ENCODE peak calls at places on chromosomes 16 and 17, in eight cellular contexts. One of them, this sample, is unnamed.

GRCh38 chr17:35749560-35750412 is 3.3 kb downstream of the GAS2L2 start:
- DNase-seq in GM23338: peak
- DNase-seq in neural progenitor cell: peak
- DNase-seq in astrocyte of the spinal cord: no peak
- DNase-seq in AG09319: no peak
- DNase-seq in colonic mucosa: no peak
- DNase-seq in Calu3: no peak
- DNase-seq in chondrocyte: no peak
- DNase-seq in this sample: no peak

GRCh38 chr17:50430731-50431130 is 4.7 kb downstream of the ACSF2 start:
- DNase-seq in GM23338: no peak
- DNase-seq in neural progenitor cell: no peak
- DNase-seq in astrocyte of the spinal cord: no peak
- DNase-seq in AG09319: no peak
- DNase-seq in colonic mucosa: no peak
- DNase-seq in Calu3: no peak
- DNase-seq in chondrocyte: no peak
- DNase-seq in this sample: no peak

GRCh38 chr17:60292697-60293096 is 99.2 kb downstream of the USP32 start:
- DNase-seq in GM23338: no peak
- DNase-seq in neural progenitor cell: no peak
- DNase-seq in astrocyte of the spinal cord: no peak
- DNase-seq in AG09319: no peak
- DNase-seq in colonic mucosa: no peak
- DNase-seq in Calu3: no peak
- DNase-seq in chondrocyte: no peak
- DNase-seq in this sample: no peak

GRCh38 chr16:48432136-48432535 is 46.9 kb upstream of the SIAH1 start:
- DNase-seq in GM23338: peak
- DNase-seq in neural progenitor cell: no peak
- DNase-seq in astrocyte of the spinal cord: no peak
- DNase-seq in AG09319: no peak
- DNase-seq in colonic mucosa: peak
- DNase-seq in Calu3: no peak
- DNase-seq in chondrocyte: no peak
- DNase-seq in this sample: no peak

GRCh38 chr17:32445976-32446375 is 1.7 kb downstream of the PSMD11 start:
- DNase-seq in GM23338: no peak
- DNase-seq in neural progenitor cell: no peak
- DNase-seq in astrocyte of the spinal cord: peak
- DNase-seq in AG09319: no peak
- DNase-seq in colonic mucosa: no peak
- DNase-seq in Calu3: no peak
- DNase-seq in chondrocyte: no peak
- DNase-seq in this sample: no peak

GRCh38 chr16:11583889-11584565 is 2.7 kb downstream of the LITAF start:
- DNase-seq in GM23338: no peak
- DNase-seq in neural progenitor cell: no peak
- DNase-seq in astrocyte of the spinal cord: no peak
- DNase-seq in AG09319: no peak
- DNase-seq in colonic mucosa: peak
- DNase-seq in Calu3: peak
- DNase-seq in chondrocyte: no peak
- DNase-seq in this sample: no peak

GRCh38 chr17:78498848-78499247 is 78.3 kb downstream of the DNAH17 start:
- DNase-seq in GM23338: peak
- DNase-seq in neural progenitor cell: no peak
- DNase-seq in astrocyte of the spinal cord: no peak
- DNase-seq in AG09319: no peak
- DNase-seq in colonic mucosa: no peak
- DNase-seq in Calu3: no peak
- DNase-seq in chondrocyte: no peak
- DNase-seq in this sample: no peak

GRCh38 chr17:39939588-39940419 is 12.3 kb downstream of the LRRC3C start:
- DNase-seq in GM23338: peak
- DNase-seq in neural progenitor cell: peak
- DNase-seq in astrocyte of the spinal cord: peak
- DNase-seq in AG09319: no peak
- DNase-seq in colonic mucosa: no peak
- DNase-seq in Calu3: peak
- DNase-seq in chondrocyte: no peak
- DNase-seq in this sample: no peak

GRCh38 chr16:10556240-10556639 is 24.2 kb downstream of the EMP2 start:
- DNase-seq in GM23338: no peak
- DNase-seq in neural progenitor cell: no peak
- DNase-seq in astrocyte of the spinal cord: no peak
- DNase-seq in AG09319: no peak
- DNase-seq in colonic mucosa: no peak
- DNase-seq in Calu3: no peak
- DNase-seq in chondrocyte: no peak
- DNase-seq in this sample: no peak

GRCh38 chr16:27429981-27430441 is 28.0 kb downstream of the IL21R start:
- DNase-seq in GM23338: no peak
- DNase-seq in neural progenitor cell: no peak
- DNase-seq in astrocyte of the spinal cord: no peak
- DNase-seq in AG09319: no peak
- DNase-seq in colonic mucosa: peak
- DNase-seq in Calu3: no peak
- DNase-seq in chondrocyte: peak
- DNase-seq in this sample: no peak

GRCh38 chr16:27427538-27427937 is 25.6 kb downstream of the IL21R start:
- DNase-seq in GM23338: no peak
- DNase-seq in neural progenitor cell: no peak
- DNase-seq in astrocyte of the spinal cord: no peak
- DNase-seq in AG09319: no peak
- DNase-seq in colonic mucosa: peak
- DNase-seq in Calu3: no peak
- DNase-seq in chondrocyte: peak
- DNase-seq in this sample: no peak

GRCh38 chr16:27429330-27429871 is 27.4 kb downstream of the IL21R start:
- DNase-seq in GM23338: no peak
- DNase-seq in neural progenitor cell: no peak
- DNase-seq in astrocyte of the spinal cord: no peak
- DNase-seq in AG09319: no peak
- DNase-seq in colonic mucosa: peak
- DNase-seq in Calu3: no peak
- DNase-seq in chondrocyte: peak
- DNase-seq in this sample: no peak

GRCh38 chr16:27426423-27427408 is 24.7 kb downstream of the IL21R start:
- DNase-seq in GM23338: peak
- DNase-seq in neural progenitor cell: no peak
- DNase-seq in astrocyte of the spinal cord: peak
- DNase-seq in AG09319: peak
- DNase-seq in colonic mucosa: peak
- DNase-seq in Calu3: peak
- DNase-seq in chondrocyte: peak
- DNase-seq in this sample: peak

DNA sequence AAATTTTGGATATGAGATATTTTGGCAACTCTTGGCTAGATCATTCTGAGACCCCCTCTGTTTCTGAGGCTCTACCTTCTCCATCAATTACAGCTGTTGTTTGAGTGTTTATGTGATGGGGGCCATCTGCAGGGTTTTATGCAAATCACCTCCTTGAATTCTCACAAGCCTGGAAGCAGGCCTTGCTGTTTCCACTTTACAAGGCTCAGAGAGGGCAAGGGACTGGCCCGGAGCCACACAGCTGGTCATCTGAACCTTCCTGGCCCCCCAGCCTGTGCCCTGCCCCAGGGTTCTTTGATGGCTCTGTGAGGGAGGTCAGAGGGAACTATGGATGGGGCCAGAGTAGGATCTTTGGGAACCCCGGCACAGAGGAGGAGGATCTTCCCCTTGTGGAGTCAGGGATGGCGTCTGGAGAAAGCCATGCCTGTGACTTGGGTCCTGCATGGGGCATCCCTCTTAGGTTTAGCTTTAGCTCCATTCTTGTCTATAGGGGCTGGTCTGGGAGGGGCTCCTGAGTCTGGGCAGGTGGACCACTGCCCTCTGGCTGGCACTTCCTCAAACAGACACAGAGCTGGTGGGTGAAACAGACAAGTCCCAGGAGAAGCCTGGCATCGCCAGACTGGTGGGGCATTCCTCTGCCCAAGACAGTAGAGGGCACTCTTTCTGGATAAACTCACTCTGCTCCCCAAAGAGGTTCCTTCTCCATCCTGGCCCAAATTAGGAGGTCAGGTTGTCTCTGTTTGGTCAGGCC is 26.2 kb downstream of the IL21R start:
- DNase-seq in GM23338: no peak
- DNase-seq in neural progenitor cell: no peak
- DNase-seq in astrocyte of the spinal cord: no peak
- DNase-seq in AG09319: no peak
- DNase-seq in colonic mucosa: peak
- DNase-seq in Calu3: no peak
- DNase-seq in chondrocyte: peak
- DNase-seq in this sample: no peak
- TF ChIP-seq CTCF in GM23338: peak
- TF ChIP-seq CTCF in neural progenitor cell: peak
- TF ChIP-seq CTCF in astrocyte of the spinal cord: peak
- TF ChIP-seq CTCF in AG09319: no peak
- TF ChIP-seq CTCF in colonic mucosa: no peak
- TF ChIP-seq CTCF in Calu3: peak
- TF ChIP-seq CTCF in chondrocyte: peak
- TF ChIP-seq CTCF in this sample: no peak

GRCh38 chr17:29295420-29295819 is 1.5 kb upstream of the NUFIP2 start:
- DNase-seq in GM23338: no peak
- DNase-seq in neural progenitor cell: no peak
- DNase-seq in astrocyte of the spinal cord: no peak
- DNase-seq in AG09319: no peak
- DNase-seq in colonic mucosa: no peak
- DNase-seq in Calu3: no peak
- DNase-seq in chondrocyte: no peak
- DNase-seq in this sample: no peak
- TF ChIP-seq CTCF in GM23338: no peak
- TF ChIP-seq CTCF in neural progenitor cell: no peak
- TF ChIP-seq CTCF in astrocyte of the spinal cord: no peak
- TF ChIP-seq CTCF in AG09319: no peak
- TF ChIP-seq CTCF in colonic mucosa: no peak
- TF ChIP-seq CTCF in Calu3: no peak
- TF ChIP-seq CTCF in chondrocyte: no peak
- TF ChIP-seq CTCF in this sample: no peak

GRCh38 chr16:8935989-8936388 is 27.7 kb downstream of the USP7 start:
- DNase-seq in GM23338: peak
- DNase-seq in neural progenitor cell: peak
- DNase-seq in astrocyte of the spinal cord: no peak
- DNase-seq in AG09319: no peak
- DNase-seq in colonic mucosa: no peak
- DNase-seq in Calu3: peak
- DNase-seq in chondrocyte: no peak
- DNase-seq in this sample: no peak
- TF ChIP-seq CTCF in GM23338: peak
- TF ChIP-seq CTCF in neural progenitor cell: peak
- TF ChIP-seq CTCF in astrocyte of the spinal cord: peak
- TF ChIP-seq CTCF in AG09319: peak
- TF ChIP-seq CTCF in colonic mucosa: no peak
- TF ChIP-seq CTCF in Calu3: no peak
- TF ChIP-seq CTCF in chondrocyte: no peak
- TF ChIP-seq CTCF in this sample: no peak

GRCh38 chr16:56270828-56271227 is 79.5 kb downstream of the GNAO1 start:
- DNase-seq in GM23338: no peak
- DNase-seq in neural progenitor cell: no peak
- DNase-seq in astrocyte of the spinal cord: no peak
- DNase-seq in AG09319: no peak
- DNase-seq in colonic mucosa: no peak
- DNase-seq in Calu3: no peak
- DNase-seq in chondrocyte: no peak
- DNase-seq in this sample: no peak

GRCh38 chr16:56267888-56268287 is 76.6 kb downstream of the GNAO1 start:
- DNase-seq in GM23338: no peak
- DNase-seq in neural progenitor cell: no peak
- DNase-seq in astrocyte of the spinal cord: no peak
- DNase-seq in AG09319: no peak
- DNase-seq in colonic mucosa: no peak
- DNase-seq in Calu3: no peak
- DNase-seq in chondrocyte: no peak
- DNase-seq in this sample: no peak

GRCh38 chr16:56268799-56269198 is 77.5 kb downstream of the GNAO1 start:
- DNase-seq in GM23338: no peak
- DNase-seq in neural progenitor cell: no peak
- DNase-seq in astrocyte of the spinal cord: no peak
- DNase-seq in AG09319: no peak
- DNase-seq in colonic mucosa: no peak
- DNase-seq in Calu3: no peak
- DNase-seq in chondrocyte: no peak
- DNase-seq in this sample: no peak

GRCh38 chr16:56269276-56269675 is 78.0 kb downstream of the GNAO1 start:
- DNase-seq in GM23338: no peak
- DNase-seq in neural progenitor cell: no peak
- DNase-seq in astrocyte of the spinal cord: no peak
- DNase-seq in AG09319: no peak
- DNase-seq in colonic mucosa: no peak
- DNase-seq in Calu3: no peak
- DNase-seq in chondrocyte: no peak
- DNase-seq in this sample: no peak

DNA sequence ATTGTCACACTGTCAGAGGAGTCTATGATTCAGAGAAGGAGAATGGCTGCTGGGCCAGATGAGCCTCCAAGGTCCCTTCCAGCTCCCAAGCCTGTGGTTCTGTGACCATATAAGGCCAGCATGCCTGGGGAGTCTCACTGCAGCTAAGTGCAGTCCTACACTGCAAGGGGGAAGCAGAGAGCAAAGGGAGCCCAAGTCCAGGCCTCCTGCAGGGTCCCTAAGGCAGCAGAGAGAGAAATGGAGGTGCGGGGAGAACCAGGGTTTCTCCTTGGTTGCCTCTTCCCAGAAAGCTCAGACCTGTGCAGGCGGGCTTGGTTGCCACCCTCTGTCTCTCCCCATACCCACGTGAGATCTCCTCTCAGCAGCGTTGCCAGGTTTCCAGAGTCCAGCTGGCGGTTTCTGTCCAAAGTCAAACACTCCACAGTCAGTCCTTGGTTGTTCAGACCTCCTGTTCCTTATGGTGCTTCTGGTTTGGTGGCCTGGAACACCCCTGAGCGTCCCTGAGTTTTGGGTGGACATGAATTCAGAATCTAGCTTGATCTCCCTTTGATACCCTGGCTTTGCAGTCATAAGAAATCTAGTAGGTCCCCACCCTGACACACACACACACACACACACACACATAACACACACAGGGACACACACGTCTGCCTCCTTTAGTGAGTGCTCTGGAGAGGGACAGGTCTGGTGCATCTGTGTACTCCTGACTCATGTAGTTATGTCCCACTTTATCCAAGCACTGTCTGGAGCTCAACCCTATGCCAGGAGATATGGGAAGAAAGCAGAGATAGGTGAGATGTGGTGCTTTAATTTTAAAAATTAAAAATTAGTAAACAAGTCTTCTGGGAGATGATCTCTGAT is 78.8 kb downstream of the GNAO1 start:
- DNase-seq in GM23338: peak
- DNase-seq in neural progenitor cell: peak
- DNase-seq in astrocyte of the spinal cord: peak
- DNase-seq in AG09319: peak
- DNase-seq in colonic mucosa: no peak
- DNase-seq in Calu3: no peak
- DNase-seq in chondrocyte: no peak
- DNase-seq in this sample: no peak
- TF ChIP-seq CTCF in GM23338: no peak
- TF ChIP-seq CTCF in neural progenitor cell: no peak
- TF ChIP-seq CTCF in astrocyte of the spinal cord: peak
- TF ChIP-seq CTCF in AG09319: peak
- TF ChIP-seq CTCF in colonic mucosa: no peak
- TF ChIP-seq CTCF in Calu3: no peak
- TF ChIP-seq CTCF in chondrocyte: peak
- TF ChIP-seq CTCF in this sample: peak